ENCODE peak calls at places on chromosomes 6 and 20, in four cellular contexts. P is K562, M is GM12878, X is WTC11. H is an unnamed sample.

GRCh38 chr6:108164815-108165706 is 761 bp upstream of the NR2E1 start:
- DNase-seq in P (no peak), M (no peak), X (peak; percentile 66), H (no peak)

GRCh38 chr6:27651371-27651732 is 178.4 kb upstream of the ZNF184 start:
- DNase-seq in P (peak; percentile 79), M (no peak), X (no peak), H (no peak)

GRCh38 chr6:8182209-8182845 is 80.0 kb upstream of the EEF1E1 start:
- DNase-seq in P (no peak), M (no peak), X (no peak), H (no peak)

GRCh38 chr20:63967330-63968135 is 2.2 kb downstream of the ZNF512B start:
- DNase-seq in P (no peak), M (no peak), X (no peak), H (no peak)

GRCh38 chr20:50915424-50915823 is 15.8 kb downstream of the ADNP start:
- DNase-seq in P (no peak), M (no peak), X (no peak), H (no peak)

GRCh38 chr6:81105998-81106397 is 646.5 kb downstream of the TENT5A start:
- DNase-seq in P (no peak), M (no peak), X (no peak), H (no peak)

GRCh38 chr20:1015181-1015580 is 13.1 kb upstream of the RSPO4 start:
- DNase-seq in P (no peak), M (no peak), X (no peak), H (no peak)

GRCh38 chr6:47180633-47181032 is 129.1 kb downstream of the TNFRSF21 start:
- DNase-seq in P (peak; percentile 35), M (no peak), X (no peak), H (peak; percentile 61)

GRCh38 chr6:36815962-36816735 is 23.1 kb downstream of the CPNE5 start:
- DNase-seq in P (no peak), M (no peak), X (no peak), H (no peak)

GRCh38 chr20:53869466-53870258 is 200.7 kb downstream of the BCAS1 start:
- DNase-seq in P (peak; percentile 90), M (peak; percentile 91), X (peak; percentile 68), H (peak; percentile 96)

GRCh38 chr6:39221746-39222641 is 7.3 kb downstream of the KCNK5 start:
- DNase-seq in P (peak; percentile 84), M (no peak), X (no peak), H (no peak)

DNA sequence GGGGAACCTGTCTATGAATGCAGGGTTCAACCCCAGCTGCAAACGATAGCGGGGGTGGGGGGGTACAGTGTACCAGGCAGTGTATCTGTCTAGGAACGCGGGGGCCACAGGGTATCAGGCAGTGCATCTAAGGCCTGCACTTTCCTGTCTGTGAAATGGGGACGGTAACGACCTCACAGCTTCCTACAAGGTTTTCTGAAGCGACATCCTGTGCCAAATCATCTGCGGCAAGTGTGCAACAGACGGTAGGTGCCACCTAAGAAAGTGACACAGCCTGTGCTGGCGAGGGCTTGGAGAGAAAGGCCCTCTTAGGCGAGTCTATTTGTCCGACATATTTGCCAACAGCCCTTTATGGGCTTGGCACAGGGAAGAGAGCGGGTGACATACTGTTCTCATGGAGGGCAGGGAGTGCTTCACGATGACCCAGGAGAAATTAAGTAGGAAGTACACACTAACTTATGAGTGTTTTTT is 3.8 kb downstream of the DIDO1 start:
- DNase-seq in P (no peak), M (no peak), X (no peak), H (no peak)
- TF ChIP-seq CREM in P (no peak), M (no peak), X (no peak), H (no peak)

DNA sequence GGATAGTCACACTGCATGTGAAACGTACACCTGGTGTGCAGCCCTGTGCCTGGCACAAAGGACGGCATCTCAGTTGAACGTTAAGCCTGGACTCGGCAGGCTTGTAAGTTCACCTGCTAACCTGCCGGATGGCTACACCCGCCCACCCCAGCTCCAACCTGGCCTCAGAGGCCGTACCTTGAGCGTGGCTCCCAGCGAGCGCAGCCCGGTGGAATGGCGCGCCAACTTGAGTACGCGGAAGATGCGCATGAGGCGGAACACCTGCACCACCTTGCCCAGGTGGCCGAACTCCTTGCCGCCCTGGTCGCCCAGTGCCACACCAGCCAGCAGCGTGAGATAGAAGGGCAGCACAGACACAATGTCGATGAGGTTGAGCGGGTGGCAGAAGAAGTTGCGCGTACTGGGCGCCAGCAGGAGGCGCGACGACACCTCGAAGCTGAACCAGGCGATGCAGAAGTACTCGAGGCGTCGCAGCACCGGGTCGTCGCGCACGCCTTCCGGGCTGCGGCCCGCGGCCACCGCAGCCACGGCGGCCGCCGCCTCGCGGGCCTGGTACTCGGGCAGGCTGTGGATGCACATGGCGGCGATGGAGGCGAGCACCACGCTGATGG is 3.3 kb downstream of the KCNS1 start:
- DNase-seq in P (no peak), M (no peak), X (peak; percentile 50), H (no peak)
- TF ChIP-seq CREM in P (no peak), M (no peak), X (no peak), H (no peak)

DNA sequence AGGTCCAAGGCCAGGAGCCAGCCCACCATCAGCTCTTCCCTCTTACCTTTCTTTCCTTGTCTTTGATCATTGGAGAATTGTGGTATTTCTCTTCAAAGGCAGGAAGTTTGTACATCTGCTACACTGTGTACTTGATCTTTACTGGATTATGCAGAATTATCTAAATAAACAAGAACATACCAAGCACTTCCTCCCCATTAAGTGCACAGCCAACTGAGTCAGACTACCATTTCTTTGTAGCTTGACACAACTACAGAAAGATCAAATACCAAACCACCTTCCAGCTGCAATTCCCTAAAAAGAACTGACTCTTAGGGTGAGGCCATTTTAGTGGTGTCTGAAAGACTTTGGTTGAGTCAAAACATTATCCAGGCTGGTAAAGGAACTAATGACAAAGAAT is 195.2 kb downstream of the HDGFL1 start:
- DNase-seq in P (no peak), M (no peak), X (no peak), H (no peak)
- TF ChIP-seq CREM in P (no peak), M (no peak), X (no peak), H (no peak)

DNA sequence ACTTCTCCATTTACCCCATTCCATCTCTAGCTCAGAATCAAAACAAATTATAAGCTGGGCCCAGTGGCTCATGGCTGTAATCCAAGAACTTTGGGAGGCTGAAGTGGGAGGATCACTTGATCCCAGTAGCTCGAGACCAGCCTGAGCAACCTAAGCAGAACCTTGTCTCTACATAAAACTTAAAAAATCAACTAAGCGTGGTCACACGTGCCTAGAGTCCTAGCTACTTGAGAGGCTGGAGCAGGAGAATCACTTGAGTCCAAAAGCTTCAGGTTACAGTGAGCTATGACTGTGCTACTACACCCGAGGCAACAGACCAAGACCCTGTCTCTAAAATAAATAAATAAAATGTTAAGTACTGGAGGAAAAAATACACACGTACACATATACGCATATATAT is 74.7 kb upstream of the RUNX2 start:
- DNase-seq in P (no peak), M (no peak), X (no peak), H (no peak)
- TF ChIP-seq CREM in P (no peak), M (no peak), X (no peak), H (no peak)

GRCh38 chr6:44077201-44077946 is 49.9 kb downstream of the MRPL14 start:
- DNase-seq in P (no peak), M (no peak), X (no peak), H (no peak)

GRCh38 chr6:44080561-44081521 is 46.4 kb downstream of the MRPL14 start:
- DNase-seq in P (no peak), M (no peak), X (no peak), H (no peak)

GRCh38 chr6:44078219-44078794 is 48.9 kb downstream of the MRPL14 start:
- DNase-seq in P (no peak), M (no peak), X (no peak), H (no peak)

GRCh38 chr6:44079672-44080071 is 47.6 kb downstream of the MRPL14 start:
- DNase-seq in P (no peak), M (no peak), X (no peak), H (no peak)

DNA sequence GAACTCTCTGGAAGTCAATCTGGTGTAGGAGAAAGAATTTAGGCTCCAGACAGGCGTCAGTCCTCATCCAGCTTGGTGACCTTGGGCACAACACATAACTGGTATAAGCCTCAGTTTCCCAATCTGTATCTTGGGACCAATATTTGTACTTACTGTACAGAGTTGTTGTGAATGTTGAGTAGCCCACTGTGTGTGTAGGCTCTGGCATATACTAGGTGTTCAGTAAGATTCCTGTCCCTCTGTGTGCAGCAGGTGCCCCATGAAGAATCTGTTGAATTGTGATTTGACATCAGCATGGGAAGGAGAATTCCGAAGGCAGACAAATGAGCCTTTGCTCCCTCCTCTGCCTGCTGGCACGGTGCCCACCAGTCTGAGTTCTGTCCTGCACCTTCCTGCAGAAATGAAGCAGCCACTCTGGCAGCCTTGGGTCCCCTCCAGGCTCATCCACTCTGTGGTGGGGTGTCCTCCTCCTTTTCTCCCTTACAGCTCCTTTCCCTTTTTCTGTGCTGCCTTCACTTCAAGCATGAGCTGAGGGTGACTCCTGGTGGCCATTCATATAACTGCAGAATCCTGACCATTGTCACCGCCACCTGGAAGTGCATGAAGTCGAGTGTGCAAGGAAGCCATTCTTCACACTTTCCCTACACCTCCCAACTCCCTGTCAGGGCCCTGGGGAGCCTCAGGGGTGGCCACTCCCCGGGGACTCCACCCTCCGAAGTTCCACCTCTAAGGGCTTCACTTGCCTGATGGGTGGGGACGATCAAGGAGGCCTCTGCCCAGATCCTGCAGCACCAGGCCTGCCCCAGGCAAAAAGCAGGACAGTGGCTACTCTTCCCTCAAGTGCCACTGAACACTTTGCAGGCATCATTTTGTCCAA is 48.2 kb downstream of the MRPL14 start:
- DNase-seq in P (peak; percentile 90), M (no peak), X (peak; percentile 86), H (peak; percentile 79)
- TF ChIP-seq CREM in P (peak; percentile 46), M (no peak), X (no peak), H (no peak)

GRCh38 chr6:126077810-126078791 is 91.8 kb downstream of the TRMT11 start:
- DNase-seq in P (no peak), M (no peak), X (no peak), H (no peak)
- TF ChIP-seq CREM in P (no peak), M (no peak), X (no peak), H (no peak)